ENCODE peak calls at places on chromosomes 16 and 17, in nine cellular contexts. One of them, this sample, is unnamed.
A peak's percentile ranks its signal among the peaks of the same experiment; 100 is the strongest.

GRCh38 chr17:69762359-69762758 is 312.7 kb upstream of the KCNJ16 start:
- DNase-seq in lower lobe of right lung: no peak
- DNase-seq in K562: no peak
- DNase-seq in neural progenitor cell: no peak
- DNase-seq in fibroblast of the aortic adventitia: no peak
- DNase-seq in fibroblast of pulmonary artery: peak; percentile 4
- DNase-seq in left ventricle myocardium inferior: no peak
- DNase-seq in MM.1S: no peak
- DNase-seq in omental fat pad: no peak
- DNase-seq in this sample: no peak

GRCh38 chr17:36863131-36863530 is 74.1 kb upstream of the LHX1 start:
- DNase-seq in lower lobe of right lung: no peak
- DNase-seq in K562: no peak
- DNase-seq in neural progenitor cell: no peak
- DNase-seq in fibroblast of the aortic adventitia: no peak
- DNase-seq in fibroblast of pulmonary artery: no peak
- DNase-seq in left ventricle myocardium inferior: no peak
- DNase-seq in MM.1S: no peak
- DNase-seq in omental fat pad: no peak
- DNase-seq in this sample: no peak

GRCh38 chr16:54015147-54015546 is 271.4 kb downstream of the IRX3 start:
- DNase-seq in lower lobe of right lung: no peak
- DNase-seq in K562: no peak
- DNase-seq in neural progenitor cell: no peak
- DNase-seq in fibroblast of the aortic adventitia: no peak
- DNase-seq in fibroblast of pulmonary artery: no peak
- DNase-seq in left ventricle myocardium inferior: no peak
- DNase-seq in MM.1S: no peak
- DNase-seq in omental fat pad: no peak
- DNase-seq in this sample: no peak

GRCh38 chr16:58338205-58338604 is 43.4 kb upstream of the PRSS54 start:
- DNase-seq in lower lobe of right lung: no peak
- DNase-seq in K562: no peak
- DNase-seq in neural progenitor cell: no peak
- DNase-seq in fibroblast of the aortic adventitia: no peak
- DNase-seq in fibroblast of pulmonary artery: no peak
- DNase-seq in left ventricle myocardium inferior: no peak
- DNase-seq in MM.1S: peak; percentile 71
- DNase-seq in omental fat pad: no peak
- DNase-seq in this sample: no peak

GRCh38 chr17:16886655-16887322 is 85.1 kb downstream of the TNFRSF13B start:
- DNase-seq in lower lobe of right lung: no peak
- DNase-seq in K562: no peak
- DNase-seq in neural progenitor cell: no peak
- DNase-seq in fibroblast of the aortic adventitia: no peak
- DNase-seq in fibroblast of pulmonary artery: no peak
- DNase-seq in left ventricle myocardium inferior: no peak
- DNase-seq in MM.1S: no peak
- DNase-seq in omental fat pad: no peak
- DNase-seq in this sample: no peak

GRCh38 chr17:20920813-20921199 is 122.0 kb downstream of the USP22 start:
- DNase-seq in lower lobe of right lung: no peak
- DNase-seq in K562: no peak
- DNase-seq in neural progenitor cell: no peak
- DNase-seq in fibroblast of the aortic adventitia: peak; percentile 40
- DNase-seq in fibroblast of pulmonary artery: peak; percentile 68
- DNase-seq in left ventricle myocardium inferior: no peak
- DNase-seq in MM.1S: no peak
- DNase-seq in omental fat pad: no peak
- DNase-seq in this sample: no peak

GRCh38 chr17:14299261-14300093 is 1.4 kb upstream of the HS3ST3B1 start:
- DNase-seq in lower lobe of right lung: peak; percentile 65
- DNase-seq in K562: peak; percentile 38
- DNase-seq in neural progenitor cell: peak; percentile 78
- DNase-seq in fibroblast of the aortic adventitia: peak; percentile 71
- DNase-seq in fibroblast of pulmonary artery: peak; percentile 73
- DNase-seq in left ventricle myocardium inferior: no peak
- DNase-seq in MM.1S: no peak
- DNase-seq in omental fat pad: no peak
- DNase-seq in this sample: no peak

GRCh38 chr16:20720251-20720650 is 21.4 kb downstream of the THUMPD1 start:
- DNase-seq in lower lobe of right lung: no peak
- DNase-seq in K562: no peak
- DNase-seq in neural progenitor cell: no peak
- DNase-seq in fibroblast of the aortic adventitia: no peak
- DNase-seq in fibroblast of pulmonary artery: no peak
- DNase-seq in left ventricle myocardium inferior: no peak
- DNase-seq in MM.1S: no peak
- DNase-seq in omental fat pad: no peak
- DNase-seq in this sample: no peak

GRCh38 chr17:7842380-7842949 is 8.4 kb downstream of the KDM6B start:
- DNase-seq in lower lobe of right lung: peak; percentile 85
- DNase-seq in K562: peak; percentile 58
- DNase-seq in neural progenitor cell: peak; percentile 45
- DNase-seq in fibroblast of the aortic adventitia: peak; percentile 86
- DNase-seq in fibroblast of pulmonary artery: peak; percentile 90
- DNase-seq in left ventricle myocardium inferior: peak; percentile 55
- DNase-seq in MM.1S: peak; percentile 74
- DNase-seq in omental fat pad: peak; percentile 91
- DNase-seq in this sample: peak; percentile 81

DNA sequence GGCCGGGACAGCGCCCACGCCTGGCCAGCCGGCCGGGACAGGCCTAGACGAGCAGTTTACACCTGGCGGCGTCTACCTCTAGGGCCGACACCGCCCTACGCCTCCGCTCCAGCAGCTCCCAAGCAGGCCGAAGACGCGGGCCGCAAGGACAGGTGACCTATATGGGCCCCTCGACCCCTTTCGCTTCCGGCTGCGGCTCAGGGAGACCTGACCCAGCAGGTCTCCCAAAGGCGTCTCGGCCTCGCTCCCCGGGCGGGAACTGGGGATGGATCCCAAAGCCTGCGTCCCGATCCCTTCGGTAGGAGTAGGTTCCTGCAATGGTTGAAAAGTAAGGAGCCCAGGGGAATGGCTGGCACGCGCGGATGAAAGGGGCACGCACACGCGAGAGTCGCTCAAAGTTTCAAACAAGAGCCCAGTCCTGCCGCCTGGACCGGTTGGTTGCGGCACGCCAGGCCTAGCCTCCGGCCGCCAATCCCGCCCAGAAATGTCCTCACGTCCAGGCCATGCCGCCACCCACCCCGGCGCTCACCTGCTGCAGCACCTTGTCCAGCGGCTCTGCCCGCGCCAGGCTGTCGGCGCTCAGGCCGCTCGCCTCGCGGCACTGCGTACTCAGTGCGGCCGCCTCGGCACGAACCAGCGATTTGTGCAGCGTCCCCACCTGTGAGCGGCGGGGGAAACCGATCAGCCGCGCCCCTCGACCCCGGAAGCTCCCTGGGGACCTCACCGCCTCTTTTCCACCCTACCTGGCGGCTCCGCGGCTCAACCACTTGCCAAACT is 634 bp downstream of the ESRP2 start:
- DNase-seq in lower lobe of right lung: peak; percentile 73
- DNase-seq in K562: no peak
- DNase-seq in neural progenitor cell: peak; percentile 55
- DNase-seq in fibroblast of the aortic adventitia: no peak
- DNase-seq in fibroblast of pulmonary artery: no peak
- DNase-seq in left ventricle myocardium inferior: no peak
- DNase-seq in MM.1S: no peak
- DNase-seq in omental fat pad: no peak
- DNase-seq in this sample: no peak
- TF ChIP-seq CTCF in lower lobe of right lung: no peak
- TF ChIP-seq CTCF in K562: no peak
- TF ChIP-seq CTCF in neural progenitor cell: peak; percentile 37
- TF ChIP-seq CTCF in fibroblast of the aortic adventitia: no peak
- TF ChIP-seq CTCF in fibroblast of pulmonary artery: no peak
- TF ChIP-seq CTCF in left ventricle myocardium inferior: no peak
- TF ChIP-seq CTCF in MM.1S: no peak
- TF ChIP-seq CTCF in omental fat pad: no peak
- TF ChIP-seq CTCF in this sample: no peak

GRCh38 chr16:66430214-66430613 is 3.1 kb downstream of the BEAN1 start:
- DNase-seq in lower lobe of right lung: no peak
- DNase-seq in K562: no peak
- DNase-seq in neural progenitor cell: no peak
- DNase-seq in fibroblast of the aortic adventitia: no peak
- DNase-seq in fibroblast of pulmonary artery: no peak
- DNase-seq in left ventricle myocardium inferior: no peak
- DNase-seq in MM.1S: no peak
- DNase-seq in omental fat pad: no peak
- DNase-seq in this sample: no peak

GRCh38 chr16:66428682-66429251 is 1.7 kb downstream of the BEAN1 start:
- DNase-seq in lower lobe of right lung: no peak
- DNase-seq in K562: no peak
- DNase-seq in neural progenitor cell: no peak
- DNase-seq in fibroblast of the aortic adventitia: no peak
- DNase-seq in fibroblast of pulmonary artery: no peak
- DNase-seq in left ventricle myocardium inferior: no peak
- DNase-seq in MM.1S: no peak
- DNase-seq in omental fat pad: no peak
- DNase-seq in this sample: no peak

GRCh38 chr16:66427451-66427860 is 361 bp downstream of the BEAN1 start:
- DNase-seq in lower lobe of right lung: no peak
- DNase-seq in K562: no peak
- DNase-seq in neural progenitor cell: no peak
- DNase-seq in fibroblast of the aortic adventitia: no peak
- DNase-seq in fibroblast of pulmonary artery: no peak
- DNase-seq in left ventricle myocardium inferior: no peak
- DNase-seq in MM.1S: no peak
- DNase-seq in omental fat pad: no peak
- DNase-seq in this sample: no peak

GRCh38 chr16:66427871-66428681 is 981 bp downstream of the BEAN1 start:
- DNase-seq in lower lobe of right lung: no peak
- DNase-seq in K562: no peak
- DNase-seq in neural progenitor cell: peak; percentile 58
- DNase-seq in fibroblast of the aortic adventitia: no peak
- DNase-seq in fibroblast of pulmonary artery: no peak
- DNase-seq in left ventricle myocardium inferior: no peak
- DNase-seq in MM.1S: no peak
- DNase-seq in omental fat pad: no peak
- DNase-seq in this sample: no peak

DNA sequence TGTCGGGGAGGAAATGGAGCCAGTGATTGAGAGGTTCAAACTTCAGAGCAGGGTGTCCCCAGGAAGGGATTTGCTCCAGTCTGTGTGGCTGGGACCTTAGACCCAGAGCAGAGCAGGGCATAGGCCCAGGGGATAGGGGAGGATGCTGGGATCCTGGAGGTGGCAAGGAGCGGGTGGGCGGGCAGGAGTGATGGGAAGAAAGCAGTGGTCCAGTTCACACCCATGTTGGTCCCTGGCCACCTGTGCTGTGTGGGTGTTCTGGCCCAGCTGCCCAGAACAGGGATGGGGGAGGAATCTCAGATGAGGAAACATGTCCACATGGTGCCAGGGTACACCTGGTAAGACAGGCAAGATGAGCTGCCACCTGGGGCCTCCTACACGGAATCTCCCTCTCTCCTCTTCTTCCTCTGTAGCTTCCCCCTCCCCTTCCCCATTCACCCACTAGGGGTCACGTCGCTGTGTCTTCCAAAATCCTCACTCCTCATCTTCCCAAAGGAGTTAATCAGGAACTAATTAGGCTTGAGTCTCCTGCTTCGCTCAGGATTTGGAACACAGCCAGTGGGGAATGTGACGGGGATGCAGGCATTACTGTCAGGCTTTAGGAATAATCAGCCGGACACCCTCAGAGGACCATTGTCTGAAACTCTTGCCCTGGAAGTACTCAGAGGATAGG is 2.3 kb downstream of the BEAN1 start:
- DNase-seq in lower lobe of right lung: no peak
- DNase-seq in K562: no peak
- DNase-seq in neural progenitor cell: peak; percentile 75
- DNase-seq in fibroblast of the aortic adventitia: no peak
- DNase-seq in fibroblast of pulmonary artery: no peak
- DNase-seq in left ventricle myocardium inferior: no peak
- DNase-seq in MM.1S: no peak
- DNase-seq in omental fat pad: no peak
- DNase-seq in this sample: no peak
- TF ChIP-seq CTCF in lower lobe of right lung: no peak
- TF ChIP-seq CTCF in K562: no peak
- TF ChIP-seq CTCF in neural progenitor cell: peak; percentile 49
- TF ChIP-seq CTCF in fibroblast of the aortic adventitia: peak; percentile 18
- TF ChIP-seq CTCF in fibroblast of pulmonary artery: peak; percentile 11
- TF ChIP-seq CTCF in left ventricle myocardium inferior: no peak
- TF ChIP-seq CTCF in MM.1S: no peak
- TF ChIP-seq CTCF in omental fat pad: no peak
- TF ChIP-seq CTCF in this sample: no peak

GRCh38 chr16:67015317-67015731 is 13.6 kb upstream of the CBFB start:
- DNase-seq in lower lobe of right lung: peak; percentile 30
- DNase-seq in K562: no peak
- DNase-seq in neural progenitor cell: no peak
- DNase-seq in fibroblast of the aortic adventitia: no peak
- DNase-seq in fibroblast of pulmonary artery: no peak
- DNase-seq in left ventricle myocardium inferior: no peak
- DNase-seq in MM.1S: no peak
- DNase-seq in omental fat pad: no peak
- DNase-seq in this sample: no peak
- TF ChIP-seq CTCF in lower lobe of right lung: no peak
- TF ChIP-seq CTCF in K562: peak; percentile 66
- TF ChIP-seq CTCF in neural progenitor cell: peak; percentile 3
- TF ChIP-seq CTCF in fibroblast of the aortic adventitia: no peak
- TF ChIP-seq CTCF in fibroblast of pulmonary artery: peak; percentile 2
- TF ChIP-seq CTCF in left ventricle myocardium inferior: no peak
- TF ChIP-seq CTCF in MM.1S: no peak
- TF ChIP-seq CTCF in omental fat pad: no peak
- TF ChIP-seq CTCF in this sample: peak; percentile 19

GRCh38 chr17:17990282-17990681 is 17.6 kb downstream of the DRC3 start:
- DNase-seq in lower lobe of right lung: no peak
- DNase-seq in K562: no peak
- DNase-seq in neural progenitor cell: no peak
- DNase-seq in fibroblast of the aortic adventitia: no peak
- DNase-seq in fibroblast of pulmonary artery: no peak
- DNase-seq in left ventricle myocardium inferior: no peak
- DNase-seq in MM.1S: no peak
- DNase-seq in omental fat pad: no peak
- DNase-seq in this sample: no peak

GRCh38 chr17:17993852-17994251 is 21.2 kb downstream of the DRC3 start:
- DNase-seq in lower lobe of right lung: no peak
- DNase-seq in K562: no peak
- DNase-seq in neural progenitor cell: no peak
- DNase-seq in fibroblast of the aortic adventitia: no peak
- DNase-seq in fibroblast of pulmonary artery: no peak
- DNase-seq in left ventricle myocardium inferior: no peak
- DNase-seq in MM.1S: no peak
- DNase-seq in omental fat pad: no peak
- DNase-seq in this sample: no peak

GRCh38 chr17:17994770-17995169 is 22.1 kb downstream of the DRC3 start:
- DNase-seq in lower lobe of right lung: no peak
- DNase-seq in K562: no peak
- DNase-seq in neural progenitor cell: no peak
- DNase-seq in fibroblast of the aortic adventitia: peak; percentile 27
- DNase-seq in fibroblast of pulmonary artery: no peak
- DNase-seq in left ventricle myocardium inferior: no peak
- DNase-seq in MM.1S: no peak
- DNase-seq in omental fat pad: no peak
- DNase-seq in this sample: no peak

GRCh38 chr17:17993366-17993765 is 20.7 kb downstream of the DRC3 start:
- DNase-seq in lower lobe of right lung: no peak
- DNase-seq in K562: no peak
- DNase-seq in neural progenitor cell: no peak
- DNase-seq in fibroblast of the aortic adventitia: no peak
- DNase-seq in fibroblast of pulmonary artery: no peak
- DNase-seq in left ventricle myocardium inferior: no peak
- DNase-seq in MM.1S: no peak
- DNase-seq in omental fat pad: no peak
- DNase-seq in this sample: no peak

GRCh38 chr17:17994271-17994670 is 21.6 kb downstream of the DRC3 start:
- DNase-seq in lower lobe of right lung: no peak
- DNase-seq in K562: no peak
- DNase-seq in neural progenitor cell: peak; percentile 82
- DNase-seq in fibroblast of the aortic adventitia: peak; percentile 12
- DNase-seq in fibroblast of pulmonary artery: peak; percentile 33
- DNase-seq in left ventricle myocardium inferior: peak; percentile 31
- DNase-seq in MM.1S: no peak
- DNase-seq in omental fat pad: no peak
- DNase-seq in this sample: no peak
- TF ChIP-seq CTCF in lower lobe of right lung: peak; percentile 24
- TF ChIP-seq CTCF in K562: peak; percentile 16
- TF ChIP-seq CTCF in neural progenitor cell: peak; percentile 60
- TF ChIP-seq CTCF in fibroblast of the aortic adventitia: peak; percentile 38
- TF ChIP-seq CTCF in fibroblast of pulmonary artery: peak; percentile 39
- TF ChIP-seq CTCF in left ventricle myocardium inferior: peak; percentile 66
- TF ChIP-seq CTCF in MM.1S: no peak
- TF ChIP-seq CTCF in omental fat pad: no peak
- TF ChIP-seq CTCF in this sample: no peak